ENCODE peak calls at places on chromosomes 1 and 21, in eight cellular contexts. N is MM.1S, Y is DND-41, V is thoracic aorta, Q is heart right ventricle, T is breast epithelium, M is uterus, E is left ventricle myocardium inferior. S is an unnamed sample. For H3K36me3 and H3K4me1, the result is how much of the 10 kb centered on the place peaks cover.

GRCh38 chr1:211643324-211644212 is 31.9 kb downstream of the NEK2 start:
- DNase-seq in N (no peak), Y (peak), V (no peak), Q (no peak), T (peak), M (no peak), E (no peak), S (no peak)

GRCh38 chr21:40315647-40316046 is 448.4 kb downstream of the PCP4 start:
- DNase-seq in N (no peak), Y (no peak), V (no peak), Q (no peak), T (no peak), M (no peak), E (no peak), S (no peak)

GRCh38 chr1:38848069-38848468 is 11.5 kb downstream of the RRAGC start:
- DNase-seq in N (no peak), Y (no peak), V (no peak), Q (no peak), T (no peak), M (no peak), E (no peak), S (no peak)

GRCh38 chr21:27649323-27649722 is 682.4 kb upstream of the ADAMTS5 start:
- DNase-seq in N (no peak), Y (no peak), V (no peak), Q (no peak), T (no peak), M (no peak), E (no peak), S (no peak)

GRCh38 chr21:24844672-24845071 is 762.6 kb downstream of the MRPL39 start:
- DNase-seq in N (no peak), Y (no peak), V (no peak), Q (peak), T (no peak), M (no peak), E (no peak), S (no peak)

GRCh38 chr1:169694304-169694703 is 17.1 kb downstream of the SELL start:
- DNase-seq in N (peak), Y (peak), V (no peak), Q (no peak), T (no peak), M (no peak), E (no peak), S (peak)

GRCh38 chr1:26145041-26145959 is 13.6 kb upstream of the FAM110D start:
- DNase-seq in N (peak), Y (peak), V (no peak), Q (peak), T (peak), M (peak), E (peak), S (peak)

GRCh38 chr1:28604411-28604810 is 12.3 kb downstream of the RAB42 start:
- DNase-seq in N (no peak), Y (no peak), V (no peak), Q (no peak), T (no peak), M (no peak), E (no peak), S (no peak)

GRCh38 chr1:5526385-5526750 is 465.9 kb downstream of the NPHP4 start:
- DNase-seq in N (no peak), Y (no peak), V (no peak), Q (no peak), T (no peak), M (no peak), E (no peak), S (no peak)

GRCh38 chr1:149995927-149996326 is 14.6 kb downstream of the OTUD7B start:
- DNase-seq in N (no peak), Y (no peak), V (no peak), Q (no peak), T (no peak), M (no peak), E (no peak), S (no peak)

GRCh38 chr1:162319510-162320160 is 57.0 kb downstream of the SPATA46 start:
- DNase-seq in N (no peak), Y (no peak), V (no peak), Q (no peak), T (no peak), M (no peak), E (no peak), S (no peak)

GRCh38 chr1:169586067-169586394 is 250 bp downstream of the F5 start:
- DNase-seq in N (no peak), Y (no peak), V (no peak), Q (no peak), T (no peak), M (no peak), E (no peak), S (no peak)

GRCh38 chr1:182279724-182280506 is 111.7 kb downstream of the GLUL start:
- DNase-seq in N (no peak), Y (no peak), V (no peak), Q (peak), T (no peak), M (no peak), E (peak), S (no peak)

GRCh38 chr1:218699411-218699810 is 354.3 kb downstream of the TGFB2 start:
- DNase-seq in N (no peak), Y (no peak), V (no peak), Q (no peak), T (no peak), M (no peak), E (no peak), S (no peak)

GRCh38 chr1:220700591-220701179 is 10.5 kb downstream of the C1orf115 start:
- DNase-seq in N (no peak), Y (no peak), V (no peak), Q (no peak), T (no peak), M (no peak), E (no peak), S (no peak)

GRCh38 chr1:151934048-151934493 is 24.8 kb upstream of the THEM4 start:
- DNase-seq in N (peak), Y (peak), V (no peak), Q (peak), T (no peak), M (no peak), E (no peak), S (peak)

GRCh38 chr1:69743146-69743545 is 175.4 kb downstream of the LRRC7 start:
- DNase-seq in N (no peak), Y (no peak), V (no peak), Q (no peak), T (no peak), M (no peak), E (no peak), S (no peak)

GRCh38 chr1:117363591-117364048 is 3.6 kb upstream of the MAN1A2 start:
- DNase-seq in N (no peak), Y (no peak), V (no peak), Q (no peak), T (no peak), M (no peak), E (no peak), S (no peak)

GRCh38 chr1:248918126-248918525 is 12.1 kb downstream of the PGBD2 start:
- DNase-seq in N (no peak), Y (no peak), V (no peak), Q (no peak), T (no peak), M (no peak), E (no peak), S (no peak)

GRCh38 chr1:7670334-7671145 is 100.6 kb upstream of the VAMP3 start:
- DNase-seq in N (no peak), Y (no peak), V (no peak), Q (peak), T (no peak), M (no peak), E (peak), S (no peak)

GRCh38 chr1:165075725-165076370 is 280.7 kb downstream of the LMX1A start:
- DNase-seq in N (peak), Y (peak), V (no peak), Q (no peak), T (no peak), M (peak), E (no peak), S (no peak)
- TF ChIP-seq CTCF in N (peak), Y (peak), V (no peak), Q (peak), T (peak), M (peak), E (peak), S (no peak)

GRCh38 chr1:46187106-46187869 is 10.9 kb downstream of the POMGNT1 start:
- DNase-seq in N (no peak), Y (no peak), V (no peak), Q (no peak), T (no peak), M (no peak), E (no peak), S (no peak)

GRCh38 chr1:46193984-46194570 is 4.2 kb downstream of the POMGNT1 start:
- DNase-seq in N (no peak), Y (no peak), V (no peak), Q (no peak), T (no peak), M (no peak), E (no peak), S (no peak)

GRCh38 chr1:46188295-46189030 is 9.8 kb downstream of the POMGNT1 start:
- DNase-seq in N (no peak), Y (no peak), V (no peak), Q (no peak), T (no peak), M (no peak), E (no peak), S (no peak)

GRCh38 chr1:46191033-46191701 is 7.1 kb downstream of the POMGNT1 start:
- DNase-seq in N (no peak), Y (no peak), V (no peak), Q (no peak), T (no peak), M (no peak), E (no peak), S (no peak)

DNA sequence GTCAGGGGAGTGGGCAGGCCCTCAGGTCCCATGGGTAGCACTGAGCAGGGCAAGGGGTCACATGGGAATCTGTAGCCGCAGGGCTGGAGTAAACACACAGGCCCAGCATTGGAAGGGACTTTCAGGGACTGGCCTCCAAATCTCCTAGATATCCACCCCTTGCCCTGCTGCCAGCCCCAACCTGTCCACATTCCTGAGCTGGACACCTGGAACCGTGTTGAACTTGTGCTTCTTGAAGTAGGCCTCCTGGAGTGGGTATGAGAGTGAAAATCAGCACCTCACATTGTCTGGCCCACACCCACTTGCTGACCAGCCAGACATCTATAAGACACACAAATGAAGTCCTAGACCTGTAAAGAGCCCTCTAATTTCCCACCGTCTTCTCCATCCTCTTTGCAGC is 7.7 kb downstream of the POMGNT1 start:
- DNase-seq in N (no peak), Y (no peak), V (no peak), Q (no peak), T (no peak), M (no peak), E (no peak), S (no peak)
- H3K36me3 ChIP-seq in N (under half), Y (half or more), V (under half), Q (under half), T (under half), M (under half), E (under half), S (under half)

GRCh38 chr21:41897690-41898089 is 18.5 kb upstream of the PRDM15 start:
- DNase-seq in N (no peak), Y (no peak), V (no peak), Q (no peak), T (no peak), M (no peak), E (no peak), S (no peak)

GRCh38 chr21:41894922-41895557 is 15.9 kb upstream of the PRDM15 start:
- DNase-seq in N (no peak), Y (no peak), V (no peak), Q (no peak), T (no peak), M (no peak), E (no peak), S (no peak)

GRCh38 chr21:41897047-41897669 is 18.0 kb upstream of the PRDM15 start:
- DNase-seq in N (no peak), Y (no peak), V (no peak), Q (no peak), T (no peak), M (no peak), E (no peak), S (no peak)

GRCh38 chr21:41894511-41894910 is 15.4 kb upstream of the PRDM15 start:
- DNase-seq in N (no peak), Y (no peak), V (no peak), Q (no peak), T (no peak), M (no peak), E (no peak), S (no peak)

DNA sequence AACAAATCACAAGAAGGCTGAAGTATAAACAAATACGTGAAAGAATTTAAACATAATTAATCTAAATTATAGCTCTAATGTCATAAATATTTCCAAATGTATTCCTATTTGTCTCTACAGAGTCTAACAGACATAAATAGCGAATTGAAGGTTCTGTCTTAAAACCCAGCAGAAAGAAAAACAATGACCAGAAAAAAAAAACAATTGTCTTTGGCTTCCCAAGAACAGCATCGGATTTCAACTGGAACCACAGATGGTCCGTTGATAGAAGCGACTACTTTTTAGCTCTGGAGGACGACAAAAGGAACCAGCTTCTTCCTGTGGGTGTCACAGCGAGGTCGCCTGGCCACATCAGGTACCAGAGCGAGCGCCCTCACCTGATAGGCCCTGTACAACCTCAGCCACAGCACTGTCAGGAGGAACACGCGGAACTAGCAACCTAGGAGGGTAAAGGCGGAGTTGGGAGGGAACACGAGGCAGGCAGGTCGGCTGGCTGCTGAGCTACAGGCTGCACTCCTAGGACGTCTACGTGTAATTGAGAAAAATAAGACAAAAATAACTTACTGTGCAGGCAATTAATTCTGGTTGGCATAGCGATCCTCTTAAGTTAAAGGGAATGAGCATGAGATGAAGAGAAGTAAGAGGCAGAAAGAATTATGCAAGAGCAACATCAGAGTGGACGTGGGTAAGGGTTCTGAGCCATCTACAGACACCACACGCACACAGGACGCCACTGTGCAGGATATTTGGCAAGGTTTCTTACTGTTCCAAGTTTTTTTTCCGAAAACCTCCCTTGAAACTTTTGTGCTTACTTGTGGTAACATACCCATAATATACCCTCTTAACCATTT is 16.7 kb upstream of the PRDM15 start:
- DNase-seq in N (no peak), Y (no peak), V (no peak), Q (no peak), T (no peak), M (no peak), E (no peak), S (peak)
- H3K4me1 ChIP-seq in N (under half), Y (under half), V (under half), Q (under half), T (under half), M (under half), E (under half), S (under half)

GRCh38 chr1:37479255-37480124 is 5.1 kb downstream of the ZC3H12A start:
- DNase-seq in N (peak), Y (peak), V (peak), Q (peak), T (peak), M (peak), E (peak), S (peak)

GRCh38 chr1:37477198-37477931 is 3.0 kb downstream of the ZC3H12A start:
- DNase-seq in N (peak), Y (peak), V (no peak), Q (no peak), T (no peak), M (no peak), E (no peak), S (peak)

GRCh38 chr1:37477946-37478345 is 3.6 kb downstream of the ZC3H12A start:
- DNase-seq in N (no peak), Y (no peak), V (no peak), Q (no peak), T (no peak), M (no peak), E (no peak), S (no peak)

GRCh38 chr1:37478890-37479254 is 4.5 kb downstream of the ZC3H12A start:
- DNase-seq in N (no peak), Y (no peak), V (no peak), Q (no peak), T (no peak), M (no peak), E (no peak), S (no peak)

DNA sequence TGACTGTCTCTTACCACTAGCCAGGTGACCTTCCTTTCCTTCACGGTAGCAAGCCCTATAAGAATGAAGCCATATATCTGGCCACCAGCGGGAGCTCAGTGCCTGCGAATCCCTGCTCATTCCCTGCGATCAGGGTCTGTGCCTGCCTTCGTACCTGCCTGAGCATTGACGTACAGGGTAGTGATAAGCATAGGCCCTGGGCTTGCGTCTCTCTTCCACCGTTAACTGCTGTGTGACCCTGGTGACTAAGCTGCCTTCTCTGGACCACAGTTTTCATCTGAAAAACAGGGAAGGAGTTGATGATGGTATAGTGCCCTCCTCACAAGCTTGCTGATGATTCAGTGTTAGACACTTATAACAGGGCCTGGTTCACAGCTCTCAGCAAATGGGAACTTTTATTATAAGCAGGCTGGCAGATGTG is 4.1 kb downstream of the ZC3H12A start:
- DNase-seq in N (no peak), Y (no peak), V (no peak), Q (no peak), T (no peak), M (no peak), E (no peak), S (peak)
- TF ChIP-seq CTCF in N (peak), Y (no peak), V (no peak), Q (no peak), T (no peak), M (no peak), E (no peak), S (no peak)

GRCh38 chr1:15733726-15734226 is 2.3 kb upstream of the SLC25A34 start:
- DNase-seq in N (no peak), Y (no peak), V (no peak), Q (no peak), T (no peak), M (no peak), E (no peak), S (no peak)

GRCh38 chr1:15734296-15734695 is 1.8 kb upstream of the SLC25A34 start:
- DNase-seq in N (no peak), Y (no peak), V (no peak), Q (no peak), T (no peak), M (no peak), E (no peak), S (no peak)

GRCh38 chr1:15732686-15733081 is 3.4 kb upstream of the SLC25A34 start:
- DNase-seq in N (no peak), Y (no peak), V (no peak), Q (no peak), T (no peak), M (no peak), E (no peak), S (no peak)

GRCh38 chr1:15731735-15732685 is 4.0 kb upstream of the SLC25A34 start:
- DNase-seq in N (no peak), Y (no peak), V (no peak), Q (no peak), T (no peak), M (no peak), E (no peak), S (no peak)

DNA sequence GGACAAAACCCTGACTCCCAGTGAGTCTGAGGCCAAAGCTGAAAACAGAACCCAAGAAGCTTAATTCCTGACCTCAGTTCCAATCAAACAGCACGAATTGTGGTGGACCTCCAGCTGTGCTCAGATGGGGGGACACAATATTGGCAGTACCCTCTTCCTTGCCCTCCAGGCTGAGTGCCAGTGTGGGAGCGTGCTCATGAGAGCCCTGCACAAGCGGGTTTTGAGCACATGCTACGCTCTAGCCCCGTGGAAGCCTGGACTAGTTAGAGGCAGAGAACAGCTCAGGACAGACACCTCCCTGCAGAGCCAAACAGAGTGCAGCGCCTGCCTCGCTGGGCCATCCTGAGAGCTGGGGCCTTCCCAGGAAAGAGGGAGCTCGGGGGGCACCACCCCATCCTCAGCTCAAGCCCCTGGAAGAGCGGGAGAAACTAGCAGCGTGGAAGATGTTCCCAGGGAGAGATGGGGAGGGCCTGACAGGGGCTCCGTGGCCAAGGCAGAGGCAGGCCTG is 2.8 kb upstream of the SLC25A34 start:
- DNase-seq in N (no peak), Y (no peak), V (no peak), Q (no peak), T (no peak), M (no peak), E (no peak), S (no peak)
- H3K36me3 ChIP-seq in N (under half), Y (half or more), V (half or more), Q (under half), T (under half), M (under half), E (half or more), S (under half)

GRCh38 chr1:230867119-230867902 is 1.0 kb downstream of the C1orf198 start:
- DNase-seq in N (no peak), Y (no peak), V (no peak), Q (no peak), T (no peak), M (no peak), E (no peak), S (no peak)
- H3K4me1 ChIP-seq in N (under half), Y (under half), V (under half), Q (under half), T (under half), M (under half), E (half or more), S (under half)

S was measured in CD8-positive, alpha-beta T cell.